ENCODE peak calls at places on chromosomes 16 and 17, in five cellular contexts. F, P, K, U and A are unnamed samples.

GRCh38 chr17:21676281-21677111 is 15.8 kb upstream of the KCNJ18 start:
- DNase-seq in F (no peak), P (no peak), K (no peak), U (no peak), A (no peak)

GRCh38 chr16:65069090-65069489 is 52.8 kb downstream of the CDH11 start:
- DNase-seq in F (no peak), P (peak), K (no peak), U (no peak), A (no peak)

GRCh38 chr17:10069301-10069700 is 129.1 kb downstream of the GAS7 start:
- DNase-seq in F (no peak), P (no peak), K (no peak), U (no peak), A (no peak)

GRCh38 chr17:80429356-80430275 is 14.6 kb downstream of the ENDOV start:
- DNase-seq in F (no peak), P (no peak), K (no peak), U (no peak), A (no peak)

GRCh38 chr16:31131841-31132271 is 3.7 kb downstream of the PRSS8 start:
- DNase-seq in F (no peak), P (no peak), K (no peak), U (no peak), A (no peak)

GRCh38 chr16:62077998-62078397 is 41.8 kb upstream of the CDH8 start:
- DNase-seq in F (no peak), P (no peak), K (no peak), U (no peak), A (no peak)

GRCh38 chr17:57110152-57110542 is 25.1 kb downstream of the AKAP1 start:
- DNase-seq in F (no peak), P (no peak), K (no peak), U (no peak), A (no peak)

GRCh38 chr16:280991-281659 is 734 bp downstream of the ARHGDIG start:
- DNase-seq in F (no peak), P (no peak), K (no peak), U (no peak), A (no peak)

GRCh38 chr17:14950216-14950615 is 314.9 kb downstream of the PMP22 start:
- DNase-seq in F (no peak), P (no peak), K (no peak), U (no peak), A (no peak)

GRCh38 chr16:15494231-15494630 is 59.8 kb downstream of the BMERB1 start:
- DNase-seq in F (no peak), P (no peak), K (no peak), U (no peak), A (no peak)

GRCh38 chr17:49928126-49928800 is 40.7 kb upstream of the DLX4 start:
- DNase-seq in F (no peak), P (no peak), K (no peak), U (no peak), A (no peak)

GRCh38 chr17:66720027-66720426 is 114.9 kb upstream of the CACNG5 start:
- DNase-seq in F (no peak), P (no peak), K (no peak), U (no peak), A (peak)

GRCh38 chr17:57890857-57891232 is 41.0 kb upstream of the MRPS23 start:
- DNase-seq in F (no peak), P (no peak), K (no peak), U (no peak), A (no peak)

GRCh38 chr17:44115585-44116415 is 7.6 kb downstream of the HDAC5 start:
- DNase-seq in F (no peak), P (no peak), K (no peak), U (peak), A (no peak)

GRCh38 chr16:24539295-24539849 is at the start of gene RBBP6:
- DNase-seq in F (peak), P (peak), K (peak), U (peak), A (peak)

GRCh38 chr16:1100084-1100800 is 4.2 kb upstream of the C1QTNF8 start:
- DNase-seq in F (no peak), P (no peak), K (no peak), U (no peak), A (no peak)

GRCh38 chr17:63364944-63365343 is 81.2 kb downstream of the CYB561 start:
- DNase-seq in F (no peak), P (no peak), K (no peak), U (no peak), A (no peak)

GRCh38 chr16:48911700-48912099 is 301.7 kb upstream of the N4BP1 start:
- DNase-seq in F (no peak), P (no peak), K (no peak), U (no peak), A (no peak)

GRCh38 chr16:424033-424622 is 1.3 kb upstream of the RAB11FIP3 start:
- DNase-seq in F (no peak), P (peak), K (no peak), U (no peak), A (peak)

GRCh38 chr17:50739098-50739497 is 19.7 kb downstream of the LUC7L3 start:
- DNase-seq in F (no peak), P (no peak), K (no peak), U (no peak), A (no peak)

GRCh38 chr17:68507581-68507980 is 4.6 kb upstream of the PRKAR1A start:
- DNase-seq in F (no peak), P (no peak), K (no peak), U (no peak), A (no peak)

GRCh38 chr16:48687421-48688038 is 77.5 kb upstream of the N4BP1 start:
- DNase-seq in F (no peak), P (peak), K (no peak), U (peak), A (peak)

GRCh38 chr16:57620316-57621231 is 7.9 kb upstream of the ADGRG1 start:
- DNase-seq in F (no peak), P (no peak), K (no peak), U (no peak), A (no peak)

GRCh38 chr17:60729854-60730253 is 52.2 kb downstream of the BCAS3 start:
- DNase-seq in F (no peak), P (no peak), K (no peak), U (no peak), A (no peak)

GRCh38 chr17:79073706-79074088 is 927 bp upstream of the ENGASE start:
- DNase-seq in F (no peak), P (no peak), K (no peak), U (no peak), A (no peak)

GRCh38 chr16:71473891-71474290 is 11.8 kb upstream of the ZNF23 start:
- DNase-seq in F (no peak), P (no peak), K (no peak), U (no peak), A (no peak)

GRCh38 chr16:6643083-6643686 is 689.5 kb upstream of the RBFOX1 start:
- DNase-seq in F (peak), P (peak), K (peak), U (peak), A (peak)

GRCh38 chr17:66667491-66668030 is 167.4 kb upstream of the CACNG5 start:
- DNase-seq in F (peak), P (no peak), K (peak), U (peak), A (no peak)

GRCh38 chr16:74607967-74608356 is 1.0 kb upstream of the GLG1 start:
- DNase-seq in F (no peak), P (no peak), K (no peak), U (no peak), A (no peak)

GRCh38 chr16:54239441-54239840 is 47.1 kb downstream of the IRX3 start:
- DNase-seq in F (no peak), P (no peak), K (no peak), U (no peak), A (no peak)

GRCh38 chr17:50882851-50883250 is 16.7 kb upstream of the TOB1 start:
- DNase-seq in F (no peak), P (no peak), K (no peak), U (no peak), A (no peak)

GRCh38 chr16:67636713-67637112 is 8.2 kb upstream of the CARMIL2 start:
- DNase-seq in F (no peak), P (no peak), K (no peak), U (no peak), A (no peak)